ENCODE peak calls at places on chromosomes 12 and 14, in nine cellular contexts. I is GM23338, H is MCF 10A, U is progenitor cell of endocrine pancreas, B is AG09319, O is fibroblast of lung, Q is astrocyte, E is stomach, V is astrocyte of the spinal cord. R is an unnamed sample.

GRCh38 chr14:93100098-93100497 is 15.6 kb downstream of the ITPK1 start:
- DNase-seq in B (no peak), E (no peak), Q (no peak), O (no peak), V (no peak), I (peak; percentile 43), U (no peak), H (no peak), R (no peak)

GRCh38 chr12:76523408-76523807 is 36.2 kb downstream of the OSBPL8 start:
- DNase-seq in V (no peak), O (no peak), U (no peak), I (no peak), Q (no peak), E (no peak), H (no peak), B (no peak), R (no peak)

GRCh38 chr12:57840701-57841100 is 5.8 kb downstream of the CTDSP2 start:
- DNase-seq in V (peak; percentile 47), E (peak; percentile 52), H (peak; percentile 26), U (no peak), O (peak; percentile 44), I (no peak), Q (no peak), B (no peak), R (no peak)

GRCh38 chr14:73743431-73743931 is 29.3 kb upstream of the PNMA1 start:
- DNase-seq in U (no peak), Q (no peak), V (no peak), E (no peak), I (no peak), B (no peak), O (no peak), H (no peak), R (no peak)

GRCh38 chr12:109982211-109982610 is 14.0 kb downstream of the GIT2 start:
- DNase-seq in O (peak; percentile 71), V (peak; percentile 62), E (no peak), Q (peak; percentile 64), I (no peak), B (peak; percentile 32), H (no peak), U (no peak), R (peak; percentile 45)

GRCh38 chr12:76470028-76470939 is 89.3 kb downstream of the OSBPL8 start:
- DNase-seq in Q (peak; percentile 96), V (peak; percentile 86), I (no peak), O (peak; percentile 97), H (peak; percentile 78), U (no peak), E (no peak), B (peak; percentile 38), R (peak; percentile 84)

GRCh38 chr14:54366726-54367707 is 29.8 kb upstream of the CDKN3 start:
- DNase-seq in H (peak; percentile 62), V (peak; percentile 73), E (peak; percentile 42), B (no peak), I (peak; percentile 83), O (peak; percentile 68), U (no peak), Q (peak; percentile 56), R (peak; percentile 38)

GRCh38 chr12:55806982-55807381 is 10.5 kb downstream of the SARNP start:
- DNase-seq in E (no peak), H (no peak), O (no peak), V (no peak), Q (no peak), I (no peak), U (no peak), B (no peak), R (no peak)

GRCh38 chr12:79881351-79881750 is 53.5 kb downstream of the PPP1R12A start:
- DNase-seq in Q (no peak), V (no peak), O (no peak), E (no peak), B (no peak), H (no peak), U (no peak), I (no peak), R (no peak)

GRCh38 chr12:69580074-69580473 is 5.2 kb upstream of the CCT2 start:
- DNase-seq in O (no peak), V (no peak), B (no peak), U (no peak), Q (no peak), E (no peak), H (no peak), I (peak; percentile 10), R (no peak)

GRCh38 chr12:69578283-69578682 is 7.0 kb upstream of the CCT2 start:
- DNase-seq in I (no peak), E (no peak), Q (no peak), U (no peak), O (no peak), V (no peak), H (no peak), B (no peak), R (no peak)

GRCh38 chr12:69575346-69575745 is 9.9 kb upstream of the CCT2 start:
- DNase-seq in V (no peak), E (no peak), I (no peak), O (peak; percentile 30), B (no peak), Q (no peak), H (no peak), U (no peak), R (no peak)

GRCh38 chr12:69583203-69583602 is 2.1 kb upstream of the CCT2 start:
- DNase-seq in Q (no peak), O (no peak), U (no peak), H (peak; percentile 16), B (no peak), I (peak; percentile 75), V (no peak), E (no peak), R (no peak)

GRCh38 chr12:69579029-69579428 is 6.2 kb upstream of the CCT2 start:
- DNase-seq in V (no peak), H (no peak), O (no peak), B (no peak), E (no peak), Q (no peak), I (no peak), U (no peak), R (no peak)
- TF ChIP-seq CTCF in V (no peak), H (no peak), O (no peak), B (no peak), E (no peak), Q (no peak), I (no peak), U (no peak), R (no peak)

GRCh38 chr14:90114554-90114953 is 52.8 kb downstream of the KCNK13 start:
- DNase-seq in H (peak; percentile 12), V (no peak), Q (no peak), E (no peak), U (no peak), I (no peak), O (no peak), B (no peak), R (no peak)
- TF ChIP-seq CTCF in H (no peak), V (no peak), Q (no peak), E (no peak), U (peak; percentile 52), I (peak; percentile 39), O (no peak), B (no peak), R (no peak)

GRCh38 chr14:50668852-50669194 is 717 bp upstream of the SAV1 start:
- DNase-seq in I (no peak), O (no peak), U (no peak), Q (no peak), H (no peak), E (no peak), B (no peak), V (no peak), R (no peak)

GRCh38 chr14:50669441-50669986 is 1.4 kb upstream of the SAV1 start:
- DNase-seq in B (no peak), O (no peak), I (peak; percentile 61), Q (no peak), U (no peak), H (no peak), E (no peak), V (no peak), R (no peak)

GRCh38 chr14:50667491-50668007 is 557 bp downstream of the SAV1 start:
- DNase-seq in B (no peak), E (peak; percentile 48), U (peak; percentile 36), V (no peak), H (peak; percentile 38), O (no peak), Q (no peak), I (peak; percentile 74), R (no peak)

GRCh38 chr14:50666772-50667490 is 1.2 kb downstream of the SAV1 start:
- DNase-seq in E (peak; percentile 50), O (peak; percentile 78), H (peak; percentile 69), B (peak; percentile 30), Q (peak; percentile 72), U (no peak), V (peak; percentile 67), I (peak; percentile 76), R (peak; percentile 26)

GRCh38 chr14:50668008-50668851 is at the start of gene SAV1:
- DNase-seq in B (peak; percentile 32), I (peak; percentile 93), H (peak; percentile 86), Q (peak; percentile 82), V (peak; percentile 89), E (peak; percentile 84), U (peak; percentile 73), O (peak; percentile 84), R (peak; percentile 66)
- TF ChIP-seq CTCF in B (no peak), I (no peak), H (no peak), Q (no peak), V (no peak), E (no peak), U (peak; percentile 3), O (no peak), R (no peak)

GRCh38 chr14:59422069-59422881 is 42.9 kb downstream of the GPR135 start:
- DNase-seq in O (no peak), U (no peak), V (no peak), Q (no peak), E (no peak), I (peak; percentile 24), B (no peak), H (no peak), R (no peak)
- TF ChIP-seq CTCF in O (peak; percentile 23), U (no peak), V (peak; percentile 18), Q (no peak), E (no peak), I (peak; percentile 64), B (peak; percentile 1), H (peak; percentile 29), R (no peak)

DNA sequence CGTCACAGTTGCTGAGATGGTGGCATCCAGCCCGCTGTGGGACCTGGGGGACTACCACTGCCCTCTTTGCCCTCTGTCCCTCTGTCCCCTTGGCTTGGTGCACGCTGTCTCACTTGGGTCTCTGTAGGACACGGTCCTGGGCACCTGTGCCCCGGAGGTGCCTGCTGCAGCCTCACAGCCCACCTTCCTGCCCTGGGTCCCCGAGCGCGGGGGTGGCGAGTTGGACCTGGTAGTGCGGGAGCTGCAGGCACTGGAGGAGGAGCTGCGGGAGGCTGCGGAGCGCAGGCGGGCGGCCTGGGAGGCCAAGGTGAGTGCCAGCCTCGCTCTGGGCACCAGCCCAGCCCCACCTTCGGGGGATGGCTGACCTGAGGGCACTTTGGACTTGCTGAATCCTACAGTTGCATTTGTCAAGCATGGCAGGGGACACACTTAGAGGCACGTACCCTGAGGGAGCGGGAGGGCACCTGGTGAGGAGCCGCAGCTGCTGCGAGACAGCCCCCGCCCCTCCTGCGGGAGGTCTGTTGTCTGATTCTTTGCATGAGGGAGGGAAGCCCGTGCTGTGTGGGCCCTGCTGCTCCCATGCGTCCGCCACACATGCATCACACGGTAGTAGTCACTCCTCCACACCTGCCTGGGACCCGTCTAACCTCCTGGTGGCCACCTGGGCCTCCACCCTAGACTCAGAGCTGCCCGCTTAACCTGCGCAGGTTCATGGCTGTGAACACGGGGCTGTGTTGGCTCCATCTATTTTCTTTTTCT is 6.8 kb downstream of the TEDC1 start:
- DNase-seq in E (no peak), H (no peak), B (no peak), I (no peak), U (no peak), O (no peak), Q (no peak), V (no peak), R (no peak)
- TF ChIP-seq CTCF in E (no peak), H (no peak), B (no peak), I (no peak), U (no peak), O (no peak), Q (no peak), V (no peak), R (no peak)

GRCh38 chr14:75306917-75307699 is 28.5 kb downstream of the FOS start:
- DNase-seq in I (peak; percentile 41), B (no peak), Q (no peak), E (no peak), H (peak; percentile 57), O (no peak), V (no peak), U (no peak), R (no peak)
- TF ChIP-seq CTCF in I (peak; percentile 67), B (peak; percentile 22), Q (peak; percentile 22), E (no peak), H (peak; percentile 31), O (peak; percentile 34), V (peak; percentile 36), U (peak; percentile 35), R (peak; percentile 34)